ENCODE peak calls at places on chromosomes 4 and X, in five cellular contexts. D is lower leg skin, X is right lobe of liver, M is spleen, W is ovary. I is an unnamed sample.

GRCh38 chr4:83340692-83341343 is 6.2 kb upstream of the HPSE start:
- DNase-seq in D (no peak), W (no peak), M (no peak), X (no peak), I (peak; percentile 19)

GRCh38 chr4:40333921-40334352 is 1.2 kb upstream of the CHRNA9 start:
- DNase-seq in X (no peak), W (no peak), D (no peak), M (no peak), I (no peak)

GRCh38 chrX:153794897-153795816 is 689 bp downstream of the SSR4 start:
- DNase-seq in X (no peak), M (no peak), D (no peak), W (peak; percentile 42), I (no peak)

GRCh38 chrX:102651968-102652744 is 873 bp downstream of the GPRASP1 start:
- DNase-seq in M (no peak), W (peak; percentile 71), D (no peak), X (no peak), I (no peak)

GRCh38 chr4:92969650-92970370 is 666.0 kb downstream of the GRID2 start:
- DNase-seq in X (no peak), D (no peak), W (no peak), M (no peak), I (no peak)

GRCh38 chrX:144768540-144768939 is 478.8 kb upstream of the SPANXN1 start:
- DNase-seq in W (no peak), X (no peak), D (no peak), M (no peak), I (no peak)

GRCh38 chr4:137039369-137039768 is 492.9 kb downstream of the PCDH18 start:
- DNase-seq in D (no peak), M (no peak), W (no peak), X (no peak), I (no peak)

GRCh38 chrX:41086627-41086932 is 1.3 kb downstream of the USP9X start:
- DNase-seq in D (no peak), W (no peak), M (no peak), X (no peak), I (peak; percentile 64)

GRCh38 chrX:105552395-105552794 is 269.9 kb upstream of the NRK start:
- DNase-seq in M (no peak), W (no peak), X (no peak), D (no peak), I (no peak)

GRCh38 chr4:88110826-88111225 is 47.6 kb downstream of the ABCG2 start:
- DNase-seq in D (no peak), W (no peak), M (no peak), X (no peak), I (no peak)

GRCh38 chr4:150244600-150244999 is 166.4 kb downstream of the DCLK2 start:
- DNase-seq in M (no peak), W (no peak), D (no peak), X (no peak), I (no peak)

GRCh38 chr4:121876976-121877773 is 6.9 kb upstream of the BBS7 start:
- DNase-seq in D (no peak), W (no peak), M (no peak), X (no peak), I (no peak)

GRCh38 chr4:42627887-42628646 is 28.8 kb downstream of the ATP8A1 start:
- DNase-seq in W (peak; percentile 65), X (no peak), D (peak; percentile 82), M (peak; percentile 90), I (peak; percentile 64)

GRCh38 chr4:1245481-1246051 is 3.4 kb downstream of the CTBP1 start:
- DNase-seq in M (peak; percentile 79), W (no peak), X (no peak), D (peak; percentile 81), I (peak; percentile 13)

GRCh38 chr4:136342666-136343065 is 1189.6 kb downstream of the PCDH18 start:
- DNase-seq in X (no peak), W (no peak), D (no peak), M (no peak), I (no peak)

GRCh38 chr4:42357325-42357724 is 40.0 kb upstream of the SHISA3 start:
- DNase-seq in D (no peak), M (no peak), X (no peak), W (no peak), I (no peak)

GRCh38 chr4:77817304-77818076 is 1.7 kb downstream of the CNOT6L start:
- DNase-seq in W (no peak), D (no peak), X (no peak), M (no peak), I (no peak)

GRCh38 chrX:24485976-24486680 is 21.0 kb downstream of the PDK3 start:
- DNase-seq in X (no peak), W (no peak), M (no peak), D (no peak), I (no peak)

GRCh38 chr4:178745203-178745602 is 1303.0 kb upstream of the AGA start:
- DNase-seq in W (no peak), D (no peak), M (no peak), X (no peak), I (no peak)

GRCh38 chr4:41155194-41155830 is 59.0 kb downstream of the APBB2 start:
- DNase-seq in W (no peak), M (no peak), X (no peak), D (no peak), I (no peak)

GRCh38 chr4:94334962-94335361 is 7.7 kb downstream of the HPGDS start:
- DNase-seq in D (no peak), W (no peak), M (no peak), X (no peak), I (no peak)

GRCh38 chrX:54397113-54397512 is 39.3 kb upstream of the WNK3 start:
- DNase-seq in D (no peak), X (no peak), M (no peak), W (no peak), I (no peak)

GRCh38 chrX:118519411-118520205 is 24.0 kb downstream of the DOCK11 start:
- DNase-seq in M (no peak), D (no peak), X (no peak), W (no peak), I (no peak)

GRCh38 chrX:74420194-74421035 is 878 bp upstream of the SLC16A2 start:
- DNase-seq in D (peak; percentile 91), X (peak; percentile 78), M (peak; percentile 82), W (peak; percentile 81), I (peak; percentile 21)

GRCh38 chr4:86451560-86452322 is 91.9 kb upstream of the MAPK10 start:
- DNase-seq in W (no peak), D (no peak), M (no peak), X (no peak), I (no peak)

DNA sequence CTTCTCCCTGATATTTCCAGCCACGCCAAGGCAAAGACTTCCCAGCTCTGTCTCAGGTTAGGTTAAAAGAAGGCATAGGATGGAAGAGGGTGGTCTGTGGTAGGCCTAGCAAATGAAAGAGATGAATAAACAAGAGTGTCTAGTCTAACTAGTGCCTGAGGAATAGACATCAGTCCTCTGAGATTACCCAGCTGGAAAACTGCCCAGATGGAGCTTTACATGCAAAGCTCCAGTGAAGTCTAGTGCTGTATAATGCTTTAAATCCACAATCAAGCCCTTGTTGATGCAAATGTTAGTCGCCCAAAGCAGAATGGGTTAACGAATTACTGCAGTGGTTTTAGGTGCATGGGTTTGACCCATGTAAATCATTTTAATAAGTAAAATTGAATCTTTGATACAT is 24.8 kb upstream of the GUCY1B1 start:
- DNase-seq in D (no peak), W (no peak), X (no peak), M (no peak), I (no peak)
- H3K4me3 ChIP-seq in D (no peak overlapping the region), W (no peak overlapping the region), X (no peak overlapping the region), M (no peak overlapping the region), I (no peak overlapping the region)

GRCh38 chr4:6923507-6923906 is 13.9 kb downstream of the TBC1D14 start:
- DNase-seq in D (no peak), W (no peak), M (no peak), X (no peak), I (no peak)

GRCh38 chr4:6924361-6924779 is 14.7 kb downstream of the TBC1D14 start:
- DNase-seq in X (peak; percentile 67), W (no peak), D (no peak), M (no peak), I (no peak)

GRCh38 chr4:6926081-6926480 is 16.5 kb downstream of the TBC1D14 start:
- DNase-seq in X (no peak), M (no peak), W (no peak), D (no peak), I (peak; percentile 92)

GRCh38 chr4:6926681-6927478 is 17.3 kb downstream of the TBC1D14 start:
- DNase-seq in X (peak; percentile 85), M (no peak), W (peak; percentile 64), D (no peak), I (peak; percentile 66)

DNA sequence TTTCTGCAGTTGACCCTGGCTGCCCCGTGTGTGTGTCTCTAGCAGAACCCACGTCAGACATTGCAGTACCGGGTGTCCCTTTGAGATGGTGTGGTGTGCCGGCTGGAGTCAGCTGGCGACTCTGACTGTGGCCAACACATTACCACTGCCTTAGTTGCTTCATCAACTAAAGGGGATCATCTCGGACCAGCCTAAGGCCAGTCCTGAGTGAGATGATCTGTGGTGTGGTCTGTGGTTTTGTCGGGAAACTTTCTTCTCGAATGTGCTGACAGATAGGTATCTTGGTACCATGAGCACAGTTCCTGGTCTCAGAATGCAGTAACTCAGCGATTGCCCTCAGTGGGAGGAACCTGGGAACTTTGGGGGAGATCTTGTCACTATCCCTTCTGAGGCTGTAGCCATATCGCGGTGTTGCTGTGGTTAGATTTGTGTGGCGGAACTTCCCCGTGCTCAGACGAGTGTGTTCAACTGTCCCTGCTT is 15.8 kb downstream of the TBC1D14 start:
- DNase-seq in X (no peak), W (no peak), D (no peak), M (no peak), I (peak; percentile 97)
- TF ChIP-seq POLR2A in X (no peak), W (no peak), D (no peak), M (no peak), I (no peak)

GRCh38 chr4:45647823-45648222 is 476.0 kb downstream of the GABRG1 start:
- DNase-seq in X (no peak), W (no peak), D (no peak), M (no peak), I (no peak)

GRCh38 chr4:45648846-45649245 is 475.0 kb downstream of the GABRG1 start:
- DNase-seq in M (no peak), D (no peak), X (no peak), W (no peak), I (no peak)

GRCh38 chr4:45650545-45650944 is 473.3 kb downstream of the GABRG1 start:
- DNase-seq in D (no peak), M (no peak), X (no peak), W (no peak), I (no peak)

GRCh38 chr4:45646885-45647598 is 476.8 kb downstream of the GABRG1 start:
- DNase-seq in W (no peak), D (no peak), X (no peak), M (no peak), I (no peak)
- H3K4me3 ChIP-seq in W (no peak overlapping the region), D (no peak overlapping the region), X (no peak overlapping the region), M (no peak overlapping the region), I (no peak overlapping the region)

GRCh38 chr4:75673959-75674328 is 733 bp upstream of the G3BP2 start:
- DNase-seq in M (no peak), D (no peak), X (no peak), W (no peak), I (no peak)

GRCh38 chr4:75672461-75673026 is 667 bp downstream of the G3BP2 start:
- DNase-seq in D (peak; percentile 94), W (peak; percentile 73), X (peak; percentile 78), M (peak; percentile 95), I (peak; percentile 75)

GRCh38 chr4:75675004-75675531 is 1.9 kb upstream of the G3BP2 start:
- DNase-seq in M (no peak), W (no peak), X (no peak), D (no peak), I (no peak)

GRCh38 chr4:75671802-75672421 is 1.3 kb downstream of the G3BP2 start:
- DNase-seq in W (no peak), M (no peak), D (no peak), X (no peak), I (no peak)

GRCh38 chr4:75673027-75673958 is at the start of gene G3BP2:
- DNase-seq in M (peak; percentile 99), D (peak; percentile 100), X (peak; percentile 99), W (peak; percentile 97), I (peak; percentile 98)
- TF ChIP-seq POLR2A in M (peak; percentile 86), D (peak; percentile 81), X (peak; percentile 94), W (peak; percentile 81), I (peak; percentile 81)